ENCODE peak calls at places on chromosomes 11 and 22, in four cellular contexts. T, E, L and A are unnamed samples.

GRCh38 chr11:134041791-134042696 is 26.8 kb upstream of the JAM3 start:
- DNase-seq in L (no peak), E (no peak), T (no peak), A (no peak)

GRCh38 chr22:45340323-45340722 is 30.6 kb downstream of the FAM118A start:
- DNase-seq in L (no peak), E (no peak), T (no peak), A (no peak)

GRCh38 chr22:25651332-25651731 is 86.9 kb downstream of the GRK3 start:
- DNase-seq in E (no peak), L (no peak), T (no peak), A (no peak)

GRCh38 chr22:38832005-38832978 is 11.5 kb downstream of the NPTXR start:
- DNase-seq in E (no peak), L (no peak), T (no peak), A (no peak)

GRCh38 chr11:128904872-128905344 is 13.8 kb downstream of the KCNJ5 start:
- DNase-seq in L (no peak), T (no peak), E (no peak), A (no peak)

GRCh38 chr11:25899761-25900160 is 432.2 kb upstream of the ANO3 start:
- DNase-seq in T (no peak), L (no peak), E (no peak), A (no peak)

GRCh38 chr11:61586792-61587430 is 6.0 kb upstream of the SYT7 start:
- DNase-seq in L (peak; percentile 46), T (no peak), E (no peak), A (peak; percentile 88)

GRCh38 chr11:120964857-120965256 is 59.0 kb upstream of the TBCEL start:
- DNase-seq in E (no peak), L (no peak), T (no peak), A (no peak)

GRCh38 chr11:68048681-68049508 is 10.1 kb downstream of the TCIRG1 start:
- DNase-seq in L (no peak), T (no peak), E (no peak), A (no peak)

GRCh38 chr11:86288776-86289507 is 13.1 kb upstream of the HIKESHI start:
- DNase-seq in T (no peak), L (no peak), E (no peak), A (no peak)

GRCh38 chr11:118939948-118940598 is 14.3 kb upstream of the BCL9L start:
- DNase-seq in T (no peak), E (no peak), L (no peak), A (no peak)

GRCh38 chr11:134655189-134655937 is 243.3 kb upstream of the B3GAT1 start:
- DNase-seq in T (no peak), E (no peak), L (no peak), A (no peak)

GRCh38 chr11:1034001-1034400 is 2.5 kb downstream of the MUC6 start:
- DNase-seq in E (no peak), T (no peak), L (no peak), A (peak; percentile 9)

GRCh38 chr11:819943-820649 is 1.4 kb downstream of the PNPLA2 start:
- DNase-seq in T (no peak), E (peak; percentile 85), L (peak; percentile 94), A (no peak)

GRCh38 chr22:46585340-46586122 is 34.7 kb upstream of the GRAMD4 start:
- DNase-seq in E (no peak), L (no peak), T (no peak), A (no peak)

GRCh38 chr11:9858218-9858617 is 194.3 kb downstream of the SWAP70 start:
- DNase-seq in T (no peak), E (no peak), L (peak; percentile 23), A (no peak)

GRCh38 chr11:126112547-126112946 is 49.9 kb upstream of the CDON start:
- DNase-seq in T (no peak), L (no peak), E (no peak), A (no peak)
- TF ChIP-seq JUND in T (no peak), L (no peak), E (no peak), A (no peak)

DNA sequence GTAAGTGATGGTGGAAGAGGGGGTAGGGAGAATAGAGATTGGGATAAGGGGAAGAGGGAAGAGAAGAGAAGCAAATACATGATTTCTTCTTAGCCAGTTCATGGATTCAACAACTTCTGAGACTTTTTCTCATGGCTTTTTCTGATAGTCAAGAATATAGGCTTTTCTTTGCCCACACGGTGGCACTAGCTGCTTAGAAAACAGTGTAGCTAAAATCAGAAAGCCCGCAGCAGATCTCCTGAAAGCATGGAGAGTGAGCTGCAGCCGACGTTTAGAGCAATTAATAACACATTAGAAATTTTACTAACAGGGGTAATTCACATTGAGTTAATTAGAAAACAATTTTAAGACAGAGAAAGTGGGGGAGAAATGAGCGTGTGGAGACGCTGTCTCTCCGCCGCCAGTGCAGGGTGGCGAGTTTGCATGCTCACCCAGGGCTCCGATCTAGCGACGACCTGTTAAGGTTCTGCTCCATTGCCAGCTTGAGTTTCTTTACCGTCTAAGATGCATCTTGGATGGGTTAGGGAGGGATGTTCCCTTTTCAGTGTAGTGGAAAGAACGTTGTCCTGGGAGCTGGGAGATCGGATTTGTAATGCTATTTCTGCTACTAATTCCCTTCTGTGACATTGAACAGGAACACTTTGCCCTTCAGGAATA is 3.3 kb upstream of the RAG1 start:
- DNase-seq in E (peak; percentile 24), T (peak; percentile 20), L (peak; percentile 54), A (peak; percentile 46)
- TF ChIP-seq JUND in E (no peak), T (no peak), L (no peak), A (no peak)

GRCh38 chr22:17631076-17631565 is 2.6 kb upstream of the ATP6V1E1 start:
- DNase-seq in E (no peak), T (no peak), L (no peak), A (no peak)
- TF ChIP-seq JUND in E (no peak), T (no peak), L (no peak), A (no peak)

GRCh38 chr11:111356660-111357048 is 22.4 kb downstream of the POU2AF1 start:
- DNase-seq in L (no peak), T (no peak), E (no peak), A (no peak)

GRCh38 chr11:111353776-111354600 is 25.1 kb downstream of the POU2AF1 start:
- DNase-seq in T (no peak), E (no peak), L (no peak), A (no peak)

GRCh38 chr11:111355956-111356659 is 23.0 kb downstream of the POU2AF1 start:
- DNase-seq in T (no peak), L (peak; percentile 30), E (no peak), A (no peak)

GRCh38 chr11:111354601-111354891 is 24.5 kb downstream of the POU2AF1 start:
- DNase-seq in T (no peak), L (no peak), E (no peak), A (no peak)

DNA sequence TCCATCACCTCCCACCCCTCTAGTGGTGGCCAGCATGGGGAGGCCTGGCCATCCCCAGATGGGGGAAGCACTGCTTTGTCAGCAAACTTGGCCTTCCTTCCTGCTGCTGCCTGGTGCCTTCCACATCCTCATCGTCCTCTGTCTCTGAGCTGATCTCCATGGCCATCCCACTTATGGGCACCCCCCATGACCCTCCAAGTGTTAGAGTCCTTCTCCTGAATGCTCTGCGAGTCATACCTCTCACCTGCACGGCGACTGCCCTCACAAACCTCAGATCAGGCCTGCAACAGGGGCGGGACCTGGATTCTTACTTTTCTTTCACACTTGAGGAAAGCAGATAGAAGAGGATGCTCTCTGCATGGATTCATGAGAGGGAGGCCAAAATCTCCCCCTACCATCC is 24.0 kb downstream of the POU2AF1 start:
- DNase-seq in L (no peak), T (no peak), E (no peak), A (no peak)
- TF ChIP-seq JUND in L (no peak), T (no peak), E (no peak), A (no peak)

DNA sequence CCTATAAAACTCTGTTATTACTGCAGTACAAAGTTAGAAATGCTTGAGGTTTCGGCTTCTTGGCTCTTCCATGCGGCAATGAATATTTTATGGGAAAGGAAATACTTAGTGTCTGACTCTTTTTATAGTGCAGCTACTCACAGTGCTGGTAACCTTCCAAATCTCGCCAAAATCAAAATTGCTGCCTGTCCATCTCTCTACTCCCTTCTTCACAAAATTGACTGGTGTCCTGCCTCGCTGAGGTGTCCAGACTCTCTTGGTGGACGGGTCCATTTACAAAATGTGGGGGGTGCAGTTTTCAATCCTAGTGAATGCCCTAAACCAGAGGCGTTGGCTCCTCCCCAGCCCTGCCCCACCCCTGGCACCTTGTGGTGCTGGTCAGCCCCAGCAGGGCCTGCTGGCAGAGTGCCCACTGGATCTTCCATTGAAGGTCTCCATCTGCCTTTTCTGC is 73.5 kb downstream of the ZBTB16 start:
- DNase-seq in L (no peak), E (no peak), T (no peak), A (no peak)
- TF ChIP-seq JUND in L (no peak), E (no peak), T (no peak), A (no peak)